ENCODE peak calls at places on chromosomes 12 and 14, in ten cellular contexts. Y, M, Z, V, X, T, P, K, A and O are unnamed samples.

GRCh38 chr14:54785111-54785777 is 117.4 kb downstream of the GCH1 start:
- DNase-seq in Y (no peak), M (no peak), Z (no peak), V (no peak), X (peak; percentile 53), T (no peak), P (no peak), K (no peak), A (no peak), O (no peak)

GRCh38 chr12:56158926-56159461 is 835 bp downstream of the MYL6 start:
- DNase-seq in Y (peak; percentile 85), M (peak; percentile 89), Z (peak; percentile 78), V (peak; percentile 71), X (peak; percentile 97), T (peak; percentile 86), P (peak; percentile 55), K (peak; percentile 59), A (peak; percentile 93), O (peak; percentile 76)

GRCh38 chr12:59792647-59793046 is 196.8 kb downstream of the SLC16A7 start:
- DNase-seq in Y (no peak), M (no peak), Z (no peak), V (no peak), X (no peak), T (no peak), P (no peak), K (no peak), A (no peak), O (no peak)

GRCh38 chr12:6026998-6027397 is 81.9 kb upstream of the ANO2 start:
- DNase-seq in Y (no peak), M (no peak), Z (no peak), V (no peak), X (no peak), T (no peak), P (no peak), K (no peak), A (no peak), O (no peak)

GRCh38 chr12:79778802-79779201 is 88.0 kb upstream of the PAWR start:
- DNase-seq in Y (no peak), M (no peak), Z (no peak), V (no peak), X (no peak), T (no peak), P (no peak), K (no peak), A (no peak), O (no peak)

GRCh38 chr12:100128509-100128908 is 14.2 kb downstream of the BLTP3B start:
- DNase-seq in Y (no peak), M (peak; percentile 29), Z (peak; percentile 31), V (peak; percentile 32), X (no peak), T (peak; percentile 30), P (peak; percentile 65), K (no peak), A (no peak), O (peak; percentile 83)

GRCh38 chr12:9948606-9949286 is 16.6 kb upstream of the CLEC2A start:
- DNase-seq in Y (no peak), M (no peak), Z (no peak), V (no peak), X (no peak), T (no peak), P (no peak), K (no peak), A (no peak), O (no peak)

GRCh38 chr12:126768517-126768916 is 1498.5 kb upstream of the TMEM132C start:
- DNase-seq in Y (no peak), M (no peak), Z (no peak), V (no peak), X (no peak), T (no peak), P (no peak), K (no peak), A (no peak), O (no peak)

GRCh38 chr12:89098390-89099102 is 253.8 kb downstream of the DUSP6 start:
- DNase-seq in Y (no peak), M (no peak), Z (peak; percentile 13), V (peak; percentile 33), X (no peak), T (peak; percentile 26), P (no peak), K (peak; percentile 21), A (no peak), O (no peak)

GRCh38 chr12:108350511-108350910 is 11.4 kb upstream of the CMKLR1 start:
- DNase-seq in Y (no peak), M (no peak), Z (no peak), V (no peak), X (no peak), T (no peak), P (no peak), K (no peak), A (no peak), O (no peak)

GRCh38 chr14:64324461-64325255 is 30.5 kb upstream of the ESR2 start:
- DNase-seq in Y (no peak), M (no peak), Z (no peak), V (no peak), X (no peak), T (no peak), P (no peak), K (peak; percentile 11), A (no peak), O (no peak)

GRCh38 chr14:52031781-52032180 is 37.1 kb downstream of the NID2 start:
- DNase-seq in Y (no peak), M (no peak), Z (no peak), V (peak; percentile 67), X (no peak), T (peak; percentile 72), P (peak; percentile 14), K (peak; percentile 76), A (no peak), O (no peak)

GRCh38 chr12:65712264-65713004 is 111.8 kb upstream of the HMGA2 start:
- DNase-seq in Y (no peak), M (no peak), Z (no peak), V (no peak), X (no peak), T (no peak), P (no peak), K (no peak), A (no peak), O (no peak)

GRCh38 chr14:69008411-69008810 is 29.3 kb upstream of the ACTN1 start:
- DNase-seq in Y (no peak), M (no peak), Z (peak; percentile 46), V (no peak), X (no peak), T (no peak), P (no peak), K (peak; percentile 23), A (no peak), O (no peak)

GRCh38 chr14:101373690-101374295 is 187.5 kb upstream of the DIO3 start:
- DNase-seq in Y (no peak), M (no peak), Z (no peak), V (no peak), X (no peak), T (no peak), P (no peak), K (no peak), A (no peak), O (no peak)

DNA sequence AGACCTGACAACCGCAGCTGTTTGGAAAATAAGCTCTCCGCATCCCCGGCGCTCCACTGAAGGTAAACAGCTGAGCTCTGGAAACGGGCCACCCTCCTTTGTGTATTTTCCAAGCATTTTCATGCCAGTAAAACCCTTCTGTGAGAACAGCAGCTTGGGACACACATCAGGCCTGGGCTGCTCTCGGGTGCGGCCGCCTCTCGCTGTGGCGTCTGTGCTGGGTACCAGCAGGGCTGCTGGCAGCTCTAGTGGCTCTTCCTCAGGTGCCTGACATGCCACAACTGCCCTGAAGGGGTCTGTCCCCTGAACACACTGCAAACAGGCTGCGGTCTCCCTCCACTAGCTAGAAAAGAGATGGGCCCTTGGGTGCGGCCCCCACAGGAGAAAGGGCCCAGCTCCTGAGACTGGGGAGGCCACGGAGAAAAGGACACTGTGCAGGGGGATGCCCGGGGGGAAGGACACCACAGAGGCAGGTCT is 96.3 kb downstream of the ITPK1 start:
- DNase-seq in Y (no peak), M (peak; percentile 46), Z (peak; percentile 51), V (no peak), X (peak; percentile 88), T (no peak), P (no peak), K (no peak), A (no peak), O (no peak)
- TF ChIP-seq CTCF in Y (no peak), M (no peak), Z (no peak), V (no peak), X (no peak), T (no peak), P (no peak), K (no peak), A (no peak), O (no peak)

GRCh38 chr12:54140958-54141388 is 47.8 kb downstream of the SMUG1 start:
- DNase-seq in Y (no peak), M (no peak), Z (peak; percentile 54), V (no peak), X (no peak), T (peak; percentile 16), P (no peak), K (no peak), A (no peak), O (no peak)
- H3K27me3 ChIP-seq in Y (no peaks in the 10 kb centered on the region), M (peaks cover 43% of the 10 kb centered on the region), Z (no peaks in the 10 kb centered on the region), V (peaks cover 51% of the 10 kb centered on the region), X (no peaks in the 10 kb centered on the region), T (peaks cover 51% of the 10 kb centered on the region), P (no peaks in the 10 kb centered on the region), K (peaks cover 17% of the 10 kb centered on the region), A (no peaks in the 10 kb centered on the region), O (peaks cover 15% of the 10 kb centered on the region)

GRCh38 chr12:68453278-68453677 is 121.1 kb upstream of the MDM1 start:
- DNase-seq in Y (no peak), M (no peak), Z (no peak), V (no peak), X (no peak), T (no peak), P (no peak), K (no peak), A (no peak), O (no peak)

GRCh38 chr12:68450947-68451260 is 118.7 kb upstream of the MDM1 start:
- DNase-seq in Y (no peak), M (no peak), Z (no peak), V (no peak), X (no peak), T (no peak), P (no peak), K (no peak), A (no peak), O (no peak)

GRCh38 chr12:68453876-68454275 is 121.7 kb upstream of the MDM1 start:
- DNase-seq in Y (no peak), M (no peak), Z (no peak), V (no peak), X (no peak), T (no peak), P (no peak), K (peak; percentile 36), A (no peak), O (no peak)

GRCh38 chr12:68449196-68449595 is 117.0 kb upstream of the MDM1 start:
- DNase-seq in Y (no peak), M (no peak), Z (no peak), V (no peak), X (no peak), T (no peak), P (no peak), K (no peak), A (no peak), O (no peak)

GRCh38 chr12:68451261-68452091 is 119.3 kb upstream of the MDM1 start:
- DNase-seq in Y (peak; percentile 38), M (peak; percentile 44), Z (peak; percentile 13), V (no peak), X (peak; percentile 76), T (peak; percentile 16), P (peak; percentile 37), K (peak; percentile 76), A (no peak), O (no peak)
- H3K27ac ChIP-seq in Y (no peak overlapping the region), M (peak overlapping the region; percentile 68), Z (no peak overlapping the region), V (no peak overlapping the region), X (peak overlapping the region; percentile 77), T (peak overlapping the region; percentile 68), P (no peak overlapping the region), K (no peak overlapping the region), A (peak overlapping the region; percentile 44), O (no peak overlapping the region)

GRCh38 chr12:123707466-123707865 is 4.7 kb upstream of the ATP6V0A2 start:
- DNase-seq in Y (no peak), M (no peak), Z (no peak), V (no peak), X (no peak), T (no peak), P (no peak), K (no peak), A (no peak), O (no peak)
- TF ChIP-seq CTCF in Y (no peak), M (no peak), Z (no peak), V (no peak), X (no peak), T (no peak), P (no peak), K (no peak), A (no peak), O (no peak)